ENCODE peak calls at places on chromosomes 5 and 9, in four cellular contexts. One of them, this sample, is unnamed.

GRCh38 chr5:36108758-36109245 is 42.1 kb upstream of the UGT3A2 start:
- DNase-seq in HEK293T: no peak
- DNase-seq in WTC11: no peak
- DNase-seq in HepG2: no peak
- DNase-seq in this sample: no peak

GRCh38 chr5:113221294-113222176 is 213.3 kb downstream of the TSSK1B start:
- DNase-seq in HEK293T: no peak
- DNase-seq in WTC11: no peak
- DNase-seq in HepG2: no peak
- DNase-seq in this sample: no peak

GRCh38 chr9:98801969-98802371 is 5.5 kb upstream of the GALNT12 start:
- DNase-seq in HepG2: no peak
- DNase-seq in HEK293T: no peak
- DNase-seq in WTC11: no peak
- DNase-seq in this sample: no peak

GRCh38 chr5:72138943-72139467 is 31.7 kb downstream of the MAP1B start:
- DNase-seq in WTC11: no peak
- DNase-seq in HEK293T: no peak
- DNase-seq in HepG2: no peak
- DNase-seq in this sample: peak; percentile 21

GRCh38 chr9:32992596-32993238 is 8.7 kb downstream of the APTX start:
- DNase-seq in HepG2: no peak
- DNase-seq in WTC11: no peak
- DNase-seq in HEK293T: no peak
- DNase-seq in this sample: no peak

GRCh38 chr5:89168766-89169165 is 285.8 kb upstream of the MEF2C start:
- DNase-seq in HEK293T: no peak
- DNase-seq in WTC11: no peak
- DNase-seq in HepG2: no peak
- DNase-seq in this sample: no peak

GRCh38 chr9:89660286-89660685 is 55.5 kb downstream of the GADD45G start:
- DNase-seq in HepG2: no peak
- DNase-seq in HEK293T: no peak
- DNase-seq in WTC11: no peak
- DNase-seq in this sample: no peak

GRCh38 chr9:18906656-18907395 is 126.2 kb downstream of the SAXO1 start:
- DNase-seq in HEK293T: no peak
- DNase-seq in WTC11: no peak
- DNase-seq in HepG2: no peak
- DNase-seq in this sample: no peak

GRCh38 chr9:87640385-87640795 is 85.5 kb upstream of the CTSL start:
- DNase-seq in WTC11: no peak
- DNase-seq in HepG2: no peak
- DNase-seq in HEK293T: peak; percentile 15
- DNase-seq in this sample: no peak

GRCh38 chr5:59621477-59621876 is 272.0 kb downstream of the PDE4D start:
- DNase-seq in HEK293T: no peak
- DNase-seq in WTC11: no peak
- DNase-seq in HepG2: no peak
- DNase-seq in this sample: no peak

GRCh38 chr9:104082147-104082546 is 12.0 kb upstream of the SMC2 start:
- DNase-seq in HepG2: no peak
- DNase-seq in HEK293T: no peak
- DNase-seq in WTC11: no peak
- DNase-seq in this sample: no peak

GRCh38 chr5:173984218-173984617 is 4.8 kb upstream of the C5orf47 start:
- DNase-seq in WTC11: no peak
- DNase-seq in HEK293T: peak; percentile 45
- DNase-seq in HepG2: peak; percentile 57
- DNase-seq in this sample: no peak

GRCh38 chr5:5589857-5590256 is 167.4 kb downstream of the ICE1 start:
- DNase-seq in HEK293T: no peak
- DNase-seq in HepG2: no peak
- DNase-seq in WTC11: no peak
- DNase-seq in this sample: no peak

GRCh38 chr5:178205010-178205748 is 846 bp downstream of the HNRNPAB start:
- DNase-seq in WTC11: peak; percentile 65
- DNase-seq in HEK293T: peak; percentile 82
- DNase-seq in HepG2: peak; percentile 50
- DNase-seq in this sample: peak; percentile 88

GRCh38 chr9:35650341-35651158 is at the start of gene SIT1:
- DNase-seq in HepG2: no peak
- DNase-seq in HEK293T: no peak
- DNase-seq in WTC11: peak; percentile 23
- DNase-seq in this sample: no peak

GRCh38 chr5:106875591-106876297 is 795.0 kb downstream of the EFNA5 start:
- DNase-seq in WTC11: peak; percentile 68
- DNase-seq in HEK293T: no peak
- DNase-seq in HepG2: peak; percentile 62
- DNase-seq in this sample: peak; percentile 31

GRCh38 chr5:6542421-6543345 is 90.2 kb downstream of the NSUN2 start:
- DNase-seq in HEK293T: no peak
- DNase-seq in WTC11: no peak
- DNase-seq in HepG2: no peak
- DNase-seq in this sample: no peak

GRCh38 chr5:168226012-168226411 is 65.4 kb upstream of the WWC1 start:
- DNase-seq in HEK293T: no peak
- DNase-seq in HepG2: no peak
- DNase-seq in WTC11: no peak
- DNase-seq in this sample: no peak

GRCh38 chr9:129776566-129776937 is 23.7 kb upstream of the PTGES start:
- DNase-seq in HEK293T: no peak
- DNase-seq in WTC11: no peak
- DNase-seq in HepG2: no peak
- DNase-seq in this sample: peak; percentile 32

GRCh38 chr5:10724799-10725507 is 36.1 kb downstream of the DAP start:
- DNase-seq in HepG2: peak; percentile 76
- DNase-seq in HEK293T: no peak
- DNase-seq in WTC11: peak; percentile 24
- DNase-seq in this sample: peak; percentile 86

GRCh38 chr5:35908266-35908665 is 30.2 kb downstream of the CAPSL start:
- DNase-seq in HEK293T: no peak
- DNase-seq in HepG2: no peak
- DNase-seq in WTC11: no peak
- DNase-seq in this sample: no peak

GRCh38 chr5:120329095-120329494 is 135.0 kb upstream of the PRR16 start:
- DNase-seq in HepG2: no peak
- DNase-seq in WTC11: no peak
- DNase-seq in HEK293T: no peak
- DNase-seq in this sample: no peak

GRCh38 chr5:120327180-120327579 is 136.9 kb upstream of the PRR16 start:
- DNase-seq in WTC11: no peak
- DNase-seq in HEK293T: no peak
- DNase-seq in HepG2: no peak
- DNase-seq in this sample: no peak

GRCh38 chr5:120330555-120330954 is 133.5 kb upstream of the PRR16 start:
- DNase-seq in HepG2: no peak
- DNase-seq in HEK293T: no peak
- DNase-seq in WTC11: no peak
- DNase-seq in this sample: no peak

GRCh38 chr5:120326651-120327050 is 137.4 kb upstream of the PRR16 start:
- DNase-seq in HEK293T: no peak
- DNase-seq in WTC11: no peak
- DNase-seq in HepG2: no peak
- DNase-seq in this sample: no peak
- TF ChIP-seq ELF4 in HEK293T: no peak
- TF ChIP-seq ELF4 in WTC11: no peak
- TF ChIP-seq ELF4 in HepG2: no peak
- TF ChIP-seq ELF4 in this sample: no peak

GRCh38 chr9:126335837-126336236 is 9.2 kb downstream of the MVB12B start:
- DNase-seq in WTC11: no peak
- DNase-seq in HEK293T: no peak
- DNase-seq in HepG2: no peak
- DNase-seq in this sample: no peak
- TF ChIP-seq ELF4 in WTC11: no peak
- TF ChIP-seq ELF4 in HEK293T: no peak
- TF ChIP-seq ELF4 in HepG2: no peak
- TF ChIP-seq ELF4 in this sample: no peak

GRCh38 chr5:1827410-1828397 is 26.5 kb downstream of the NDUFS6 start:
- DNase-seq in WTC11: peak; percentile 59
- DNase-seq in HepG2: no peak
- DNase-seq in HEK293T: no peak
- DNase-seq in this sample: peak; percentile 63
- TF ChIP-seq ELF4 in WTC11: no peak
- TF ChIP-seq ELF4 in HepG2: no peak
- TF ChIP-seq ELF4 in HEK293T: no peak
- TF ChIP-seq ELF4 in this sample: no peak

GRCh38 chr5:43772601-43773031 is 169.6 kb downstream of the NNT start:
- DNase-seq in HepG2: no peak
- DNase-seq in WTC11: no peak
- DNase-seq in HEK293T: no peak
- DNase-seq in this sample: no peak
- TF ChIP-seq ELF4 in HepG2: no peak
- TF ChIP-seq ELF4 in WTC11: no peak
- TF ChIP-seq ELF4 in HEK293T: no peak
- TF ChIP-seq ELF4 in this sample: no peak

GRCh38 chr9:15513335-15513734 is 2.6 kb upstream of the PSIP1 start:
- DNase-seq in WTC11: peak; percentile 64
- DNase-seq in HepG2: peak; percentile 32
- DNase-seq in HEK293T: peak; percentile 15
- DNase-seq in this sample: peak; percentile 16

GRCh38 chr9:15512889-15513288 is 2.1 kb upstream of the PSIP1 start:
- DNase-seq in WTC11: no peak
- DNase-seq in HEK293T: no peak
- DNase-seq in HepG2: no peak
- DNase-seq in this sample: no peak

GRCh38 chr9:15510789-15511575 is at the start of gene PSIP1:
- DNase-seq in HEK293T: peak; percentile 67
- DNase-seq in HepG2: peak; percentile 57
- DNase-seq in WTC11: peak; percentile 78
- DNase-seq in this sample: peak; percentile 84

GRCh38 chr9:15512204-15512603 is 1.4 kb upstream of the PSIP1 start:
- DNase-seq in HepG2: no peak
- DNase-seq in HEK293T: no peak
- DNase-seq in WTC11: no peak
- DNase-seq in this sample: no peak

DNA sequence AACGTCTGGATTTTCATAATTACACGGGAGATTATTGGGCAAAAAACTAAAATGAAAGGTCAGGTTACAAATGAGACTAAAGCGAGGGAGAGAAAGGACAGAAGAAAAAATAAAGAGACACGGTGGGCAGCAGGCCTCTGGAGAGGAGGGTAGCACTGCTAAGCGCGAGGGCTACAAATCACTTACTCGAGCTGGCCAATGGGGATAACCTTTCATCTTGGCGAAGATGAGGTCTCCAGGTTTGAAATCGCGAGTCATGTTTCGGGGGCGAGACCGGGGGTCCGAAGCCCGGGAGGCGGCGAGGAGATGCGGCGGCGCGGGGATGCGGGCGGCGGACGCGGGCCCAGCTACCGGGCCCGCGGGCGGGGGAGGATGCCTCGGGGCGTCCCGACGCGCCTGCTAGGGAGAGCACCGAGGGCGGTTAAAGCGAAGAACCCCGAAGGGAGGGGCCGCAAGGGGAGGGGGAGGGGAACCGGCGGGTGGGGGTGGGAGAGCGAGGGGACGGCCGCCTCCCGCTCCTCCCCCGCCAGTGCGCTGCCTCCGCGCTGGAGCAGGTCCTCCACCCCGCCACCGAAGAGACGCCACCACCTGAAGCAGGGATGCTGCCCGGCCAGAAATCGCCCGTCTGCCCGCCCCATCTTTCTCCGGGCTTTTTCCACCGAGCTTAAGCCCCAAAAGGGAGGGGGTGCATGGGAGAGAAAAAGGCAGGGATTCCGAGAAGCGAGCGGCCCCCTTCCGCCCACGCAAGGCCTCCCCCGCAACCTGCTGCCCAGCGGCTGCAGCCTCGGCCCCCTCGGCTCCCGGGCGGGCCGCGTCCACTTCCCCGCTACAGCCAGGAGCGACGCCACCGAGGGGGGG is 610 bp downstream of the PSIP1 start:
- DNase-seq in WTC11: peak; percentile 68
- DNase-seq in HEK293T: peak; percentile 48
- DNase-seq in HepG2: peak; percentile 4
- DNase-seq in this sample: peak; percentile 71
- TF ChIP-seq ELF4 in WTC11: no peak
- TF ChIP-seq ELF4 in HEK293T: no peak
- TF ChIP-seq ELF4 in HepG2: no peak
- TF ChIP-seq ELF4 in this sample: no peak

GRCh38 chr9:137787376-137787775 is 90.2 kb upstream of the CACNA1B start:
- DNase-seq in HepG2: no peak
- DNase-seq in WTC11: no peak
- DNase-seq in HEK293T: no peak
- DNase-seq in this sample: no peak

GRCh38 chr9:137784641-137785513 is 92.7 kb upstream of the CACNA1B start:
- DNase-seq in WTC11: no peak
- DNase-seq in HepG2: no peak
- DNase-seq in HEK293T: no peak
- DNase-seq in this sample: no peak

GRCh38 chr9:137784046-137784445 is 93.5 kb upstream of the CACNA1B start:
- DNase-seq in HepG2: no peak
- DNase-seq in WTC11: peak; percentile 37
- DNase-seq in HEK293T: peak; percentile 21
- DNase-seq in this sample: peak; percentile 15

GRCh38 chr9:137786511-137786920 is 91.1 kb upstream of the CACNA1B start:
- DNase-seq in HepG2: no peak
- DNase-seq in HEK293T: no peak
- DNase-seq in WTC11: no peak
- DNase-seq in this sample: no peak

GRCh38 chr9:137785704-137786161 is 91.8 kb upstream of the CACNA1B start:
- DNase-seq in HEK293T: no peak
- DNase-seq in HepG2: peak; percentile 87
- DNase-seq in WTC11: peak; percentile 36
- DNase-seq in this sample: no peak
- TF ChIP-seq ELF4 in HEK293T: no peak
- TF ChIP-seq ELF4 in HepG2: no peak
- TF ChIP-seq ELF4 in WTC11: no peak
- TF ChIP-seq ELF4 in this sample: no peak

GRCh38 chr5:56327810-56328209 is 94.7 kb upstream of the ANKRD55 start:
- DNase-seq in HEK293T: no peak
- DNase-seq in HepG2: no peak
- DNase-seq in WTC11: no peak
- DNase-seq in this sample: no peak
- TF ChIP-seq ELF4 in HEK293T: no peak
- TF ChIP-seq ELF4 in HepG2: no peak
- TF ChIP-seq ELF4 in WTC11: no peak
- TF ChIP-seq ELF4 in this sample: no peak

GRCh38 chr5:61596265-61596664 is 264.2 kb downstream of the ZSWIM6 start:
- DNase-seq in HepG2: no peak
- DNase-seq in HEK293T: no peak
- DNase-seq in WTC11: no peak
- DNase-seq in this sample: no peak
- TF ChIP-seq ELF4 in HepG2: no peak
- TF ChIP-seq ELF4 in HEK293T: no peak
- TF ChIP-seq ELF4 in WTC11: no peak
- TF ChIP-seq ELF4 in this sample: no peak

This sample was measured in K562.